ENCODE peak calls at places on chromosome 15, in six cellular contexts. T is NCI-H187, J is type B pancreatic cell, Y is uterus, V is testis, X is NCI-H345. O is an unnamed sample.

GRCh38 chr15:68672781-68673205 is 94.0 kb downstream of the CORO2B start:
- DNase-seq in T (no peak), J (no peak), Y (peak; percentile 12), V (no peak), X (peak; percentile 7), O (no peak)

GRCh38 chr15:62880278-62880677 is 162.3 kb upstream of the TPM1 start:
- DNase-seq in T (no peak), J (no peak), Y (no peak), V (no peak), X (no peak), O (no peak)

GRCh38 chr15:67479781-67480180 is 41.1 kb upstream of the C15orf61 start:
- DNase-seq in T (no peak), J (no peak), Y (no peak), V (no peak), X (no peak), O (no peak)

GRCh38 chr15:80991446-80991845 is 1.8 kb upstream of the MESD start:
- DNase-seq in T (no peak), J (no peak), Y (peak; percentile 69), V (peak; percentile 61), X (no peak), O (no peak)

GRCh38 chr15:100341662-100342560 is at the start of gene ADAMTS17:
- DNase-seq in T (no peak), J (peak; percentile 95), Y (peak; percentile 97), V (peak; percentile 98), X (peak; percentile 94), O (no peak)

GRCh38 chr15:45183001-45183400 is 4.8 kb downstream of the SHF start:
- DNase-seq in T (no peak), J (no peak), Y (no peak), V (no peak), X (no peak), O (no peak)

GRCh38 chr15:69154684-69155083 is 5.8 kb upstream of the GLCE start:
- DNase-seq in T (no peak), J (no peak), Y (no peak), V (no peak), X (no peak), O (no peak)

GRCh38 chr15:52259503-52259902 is 36.1 kb downstream of the MYO5C start:
- DNase-seq in T (no peak), J (no peak), Y (no peak), V (no peak), X (no peak), O (no peak)

GRCh38 chr15:48250640-48251076 is 44.6 kb downstream of the SLC12A1 start:
- DNase-seq in T (peak; percentile 1), J (no peak), Y (no peak), V (peak; percentile 49), X (peak; percentile 50), O (no peak)

GRCh38 chr15:61500951-61501350 is 271.8 kb upstream of the RORA start:
- DNase-seq in T (no peak), J (no peak), Y (no peak), V (no peak), X (no peak), O (no peak)

GRCh38 chr15:45393851-45394250 is 15.5 kb upstream of the GATM start:
- DNase-seq in T (no peak), J (no peak), Y (no peak), V (no peak), X (no peak), O (no peak)

GRCh38 chr15:95875141-95875643 is 455.3 kb upstream of the NR2F2 start:
- DNase-seq in T (no peak), J (no peak), Y (peak; percentile 35), V (no peak), X (no peak), O (no peak)